ENCODE peak calls at places on chromosomes 4 and X, in ten cellular contexts. L, V, O, G, R, M, J, Q, I and T are unnamed samples.
A peak's percentile ranks its signal among the peaks of the same experiment; 100 is the strongest.

GRCh38 chr4:43242611-43243010 is 350.1 kb downstream of the GRXCR1 start:
- DNase-seq in L (no peak), V (no peak), O (no peak), G (no peak), R (no peak), M (no peak), J (no peak), Q (no peak), I (peak; percentile 13), T (no peak)

GRCh38 chr4:1323635-1324442 is 23.2 kb upstream of the UVSSA start:
- DNase-seq in L (peak; percentile 4), V (no peak), O (no peak), G (peak; percentile 38), R (no peak), M (no peak), J (no peak), Q (no peak), I (peak; percentile 87), T (peak; percentile 96)

GRCh38 chr4:137707626-137708025 is 175.3 kb upstream of the PCDH18 start:
- DNase-seq in L (no peak), V (no peak), O (no peak), G (no peak), R (no peak), M (no peak), J (no peak), Q (no peak), I (peak; percentile 39), T (peak; percentile 32)

GRCh38 chr4:15131551-15131950 is 129.3 kb downstream of the CPEB2 start:
- DNase-seq in L (no peak), V (no peak), O (no peak), G (peak; percentile 49), R (no peak), M (no peak), J (no peak), Q (no peak), I (no peak), T (no peak)

GRCh38 chr4:25401066-25401465 is 24.0 kb downstream of the ANAPC4 start:
- DNase-seq in L (no peak), V (no peak), O (no peak), G (no peak), R (no peak), M (no peak), J (no peak), Q (no peak), I (peak; percentile 75), T (peak; percentile 31)

GRCh38 chr4:158211288-158211687 is 1.0 kb downstream of the TMEM144 start:
- DNase-seq in L (no peak), V (no peak), O (no peak), G (no peak), R (no peak), M (no peak), J (no peak), Q (no peak), I (no peak), T (no peak)

GRCh38 chrX:39406799-39407198 is 605.5 kb downstream of the MID1IP1 start:
- DNase-seq in L (no peak), V (no peak), O (no peak), G (no peak), R (no peak), M (no peak), J (no peak), Q (no peak), I (no peak), T (no peak)

GRCh38 chr4:150063128-150063527 is 15.1 kb upstream of the DCLK2 start:
- DNase-seq in L (no peak), V (no peak), O (no peak), G (no peak), R (no peak), M (no peak), J (no peak), Q (no peak), I (no peak), T (no peak)

GRCh38 chr4:122764808-122765189 is 32.3 kb downstream of the BBS12 start:
- DNase-seq in L (no peak), V (peak; percentile 37), O (no peak), G (no peak), R (no peak), M (no peak), J (no peak), Q (no peak), I (peak; percentile 53), T (peak; percentile 83)

GRCh38 chr4:94758700-94759399 is 1.1 kb downstream of the BMPR1B start:
- DNase-seq in L (no peak), V (no peak), O (no peak), G (no peak), R (no peak), M (no peak), J (peak; percentile 79), Q (no peak), I (peak; percentile 36), T (peak; percentile 5)

GRCh38 chr4:102663073-102663472 is 97.7 kb downstream of the MANBA start:
- DNase-seq in L (no peak), V (no peak), O (no peak), G (no peak), R (no peak), M (no peak), J (no peak), Q (no peak), I (peak; percentile 53), T (peak; percentile 75)

GRCh38 chr4:77821775-77822174 is 2.6 kb upstream of the CNOT6L start:
- DNase-seq in L (no peak), V (peak; percentile 90), O (no peak), G (no peak), R (no peak), M (no peak), J (no peak), Q (peak; percentile 61), I (no peak), T (no peak)

GRCh38 chr4:91471280-91471679 is 832.5 kb upstream of the GRID2 start:
- DNase-seq in L (no peak), V (no peak), O (no peak), G (no peak), R (no peak), M (no peak), J (no peak), Q (no peak), I (no peak), T (no peak)

GRCh38 chr4:41632481-41633073 is 94.6 kb downstream of the LIMCH1 start:
- DNase-seq in L (no peak), V (no peak), O (no peak), G (peak; percentile 55), R (no peak), M (no peak), J (no peak), Q (no peak), I (no peak), T (peak; percentile 83)

GRCh38 chr4:183770900-183771299 is 111.8 kb downstream of the TRAPPC11 start:
- DNase-seq in L (no peak), V (no peak), O (no peak), G (no peak), R (no peak), M (no peak), J (no peak), Q (no peak), I (no peak), T (no peak)

GRCh38 chr4:173591760-173592159 is 61.7 kb upstream of the HAND2 start:
- DNase-seq in L (no peak), V (no peak), O (no peak), G (no peak), R (no peak), M (no peak), J (no peak), Q (no peak), I (no peak), T (no peak)

GRCh38 chr4:38674206-38675144 is 10.5 kb downstream of the KLF3 start:
- DNase-seq in L (no peak), V (peak; percentile 36), O (no peak), G (no peak), R (no peak), M (no peak), J (peak; percentile 46), Q (no peak), I (peak; percentile 45), T (no peak)

GRCh38 chrX:12988797-12989196 is 13.9 kb downstream of the TMSB4X start:
- DNase-seq in L (no peak), V (no peak), O (no peak), G (no peak), R (no peak), M (no peak), J (no peak), Q (no peak), I (peak; percentile 91), T (peak; percentile 61)

GRCh38 chr4:35772291-35772690 is 472.0 kb downstream of the ARAP2 start:
- DNase-seq in L (no peak), V (no peak), O (no peak), G (no peak), R (no peak), M (no peak), J (no peak), Q (no peak), I (peak; percentile 73), T (no peak)

GRCh38 chr4:2797545-2798305 is 4.8 kb downstream of the SH3BP2 start:
- DNase-seq in L (peak; percentile 35), V (peak; percentile 89), O (no peak), G (peak; percentile 52), R (no peak), M (no peak), J (no peak), Q (peak; percentile 64), I (no peak), T (no peak)